ENCODE peak calls at places on chromosomes 13 and 19, in eight cellular contexts. T is AG10803, V is IMR-90, M is adrenal gland, G is brain microvascular endothelial cell, Q is colonic mucosa, X is fibroblast of lung, D is endothelial cell of umbilical vein. N is an unnamed sample.
A peak's percentile ranks its signal among the peaks of the same experiment; 100 is the strongest.

GRCh38 chr19:31054430-31054829 is 294.8 kb downstream of the TSHZ3 start:
- DNase-seq in T (peak; percentile 63), V (peak; percentile 83), M (no peak), G (peak; percentile 69), Q (peak; percentile 35), X (peak; percentile 76), D (no peak), N (peak; percentile 71)

GRCh38 chr13:114124921-114125320 is 7.5 kb downstream of the RASA3 start:
- DNase-seq in T (peak; percentile 78), V (peak; percentile 95), M (no peak), G (peak; percentile 70), Q (no peak), X (peak; percentile 72), D (no peak), N (peak; percentile 72)

GRCh38 chr19:5964816-5965565 is 12.9 kb downstream of the RANBP3 start:
- DNase-seq in T (no peak), V (no peak), M (no peak), G (no peak), Q (no peak), X (no peak), D (no peak), N (no peak)

GRCh38 chr13:50222569-50223332 is 207.5 kb downstream of the KCNRG start:
- DNase-seq in T (peak; percentile 95), V (peak; percentile 68), M (no peak), G (peak; percentile 83), Q (peak; percentile 41), X (peak; percentile 97), D (no peak), N (peak; percentile 90)

GRCh38 chr13:106475852-106476251 is 59.6 kb downstream of the EFNB2 start:
- DNase-seq in T (no peak), V (no peak), M (no peak), G (no peak), Q (no peak), X (no peak), D (peak; percentile 80), N (no peak)

GRCh38 chr13:25171517-25172302 is at the start of gene AMER2:
- DNase-seq in T (peak; percentile 4), V (no peak), M (peak; percentile 71), G (no peak), Q (no peak), X (peak; percentile 12), D (peak; percentile 21), N (peak; percentile 17)

GRCh38 chr19:38543807-38544568 is 73.8 kb downstream of the MAP4K1 start:
- DNase-seq in T (peak; percentile 76), V (peak; percentile 86), M (peak; percentile 83), G (peak; percentile 97), Q (peak; percentile 40), X (peak; percentile 80), D (peak; percentile 78), N (peak; percentile 90)

GRCh38 chr19:1651548-1652394 is 644 bp downstream of the TCF3 start:
- DNase-seq in T (peak; percentile 46), V (peak; percentile 23), M (peak; percentile 53), G (no peak), Q (peak; percentile 47), X (peak; percentile 23), D (peak; percentile 40), N (peak; percentile 55)

GRCh38 chr19:45130888-45131615 is 29.7 kb downstream of the NKPD1 start:
- DNase-seq in T (no peak), V (peak; percentile 16), M (no peak), G (no peak), Q (no peak), X (no peak), D (peak; percentile 6), N (peak; percentile 9)

GRCh38 chr13:41268764-41269163 is 5.4 kb upstream of the MTRF1 start:
- DNase-seq in T (no peak), V (peak; percentile 28), M (no peak), G (peak; percentile 5), Q (no peak), X (peak; percentile 34), D (peak; percentile 20), N (peak; percentile 28)

GRCh38 chr19:30695171-30695875 is 323.1 kb downstream of the ZNF536 start:
- DNase-seq in T (no peak), V (no peak), M (no peak), G (no peak), Q (no peak), X (no peak), D (no peak), N (no peak)

GRCh38 chr19:10587022-10587838 is at the start of gene AP1M2:
- DNase-seq in T (no peak), V (no peak), M (no peak), G (no peak), Q (peak; percentile 75), X (no peak), D (no peak), N (no peak)

GRCh38 chr13:99086869-99087129 is 108.9 kb upstream of the DOCK9 start:
- DNase-seq in T (no peak), V (no peak), M (peak; percentile 57), G (no peak), Q (peak; percentile 44), X (peak; percentile 25), D (peak; percentile 41), N (no peak)

GRCh38 chr13:107870400-107870799 is 344.9 kb downstream of the LIG4 start:
- DNase-seq in T (no peak), V (no peak), M (no peak), G (no peak), Q (no peak), X (no peak), D (no peak), N (no peak)

GRCh38 chr13:47337781-47338507 is 441.1 kb upstream of the HTR2A start:
- DNase-seq in T (peak; percentile 68), V (peak; percentile 90), M (no peak), G (peak; percentile 96), Q (no peak), X (peak; percentile 80), D (no peak), N (peak; percentile 71)

GRCh38 chr13:41900918-41901317 is 60.0 kb downstream of the VWA8 start:
- DNase-seq in T (no peak), V (peak; percentile 20), M (no peak), G (no peak), Q (no peak), X (no peak), D (no peak), N (no peak)

GRCh38 chr19:34336781-34337271 is 28.2 kb upstream of the GPI start:
- DNase-seq in T (peak; percentile 43), V (peak; percentile 47), M (no peak), G (no peak), Q (no peak), X (peak; percentile 51), D (peak; percentile 68), N (peak; percentile 48)

GRCh38 chr13:41458939-41459753 is 1.8 kb downstream of the RGCC start:
- DNase-seq in T (peak; percentile 78), V (peak; percentile 72), M (no peak), G (peak; percentile 51), Q (peak; percentile 57), X (peak; percentile 77), D (peak; percentile 63), N (peak; percentile 63)

GRCh38 chr13:87981416-87981815 is 310.2 kb downstream of the SLITRK5 start:
- DNase-seq in T (no peak), V (no peak), M (no peak), G (no peak), Q (no peak), X (no peak), D (no peak), N (no peak)

GRCh38 chr13:28753208-28753892 is 34.6 kb upstream of the SLC46A3 start:
- DNase-seq in T (peak; percentile 96), V (peak; percentile 91), M (peak; percentile 36), G (peak; percentile 91), Q (peak; percentile 59), X (peak; percentile 70), D (peak; percentile 81), N (peak; percentile 96)

GRCh38 chr13:28753946-28754345 is 35.2 kb upstream of the SLC46A3 start:
- DNase-seq in T (no peak), V (no peak), M (no peak), G (no peak), Q (no peak), X (no peak), D (no peak), N (no peak)

GRCh38 chr13:28755546-28755870 is 36.7 kb upstream of the SLC46A3 start:
- DNase-seq in T (no peak), V (no peak), M (no peak), G (no peak), Q (no peak), X (no peak), D (no peak), N (peak; percentile 97)

GRCh38 chr13:28751210-28751935 is 32.6 kb upstream of the SLC46A3 start:
- DNase-seq in T (peak; percentile 13), V (no peak), M (no peak), G (no peak), Q (no peak), X (no peak), D (no peak), N (no peak)

DNA sequence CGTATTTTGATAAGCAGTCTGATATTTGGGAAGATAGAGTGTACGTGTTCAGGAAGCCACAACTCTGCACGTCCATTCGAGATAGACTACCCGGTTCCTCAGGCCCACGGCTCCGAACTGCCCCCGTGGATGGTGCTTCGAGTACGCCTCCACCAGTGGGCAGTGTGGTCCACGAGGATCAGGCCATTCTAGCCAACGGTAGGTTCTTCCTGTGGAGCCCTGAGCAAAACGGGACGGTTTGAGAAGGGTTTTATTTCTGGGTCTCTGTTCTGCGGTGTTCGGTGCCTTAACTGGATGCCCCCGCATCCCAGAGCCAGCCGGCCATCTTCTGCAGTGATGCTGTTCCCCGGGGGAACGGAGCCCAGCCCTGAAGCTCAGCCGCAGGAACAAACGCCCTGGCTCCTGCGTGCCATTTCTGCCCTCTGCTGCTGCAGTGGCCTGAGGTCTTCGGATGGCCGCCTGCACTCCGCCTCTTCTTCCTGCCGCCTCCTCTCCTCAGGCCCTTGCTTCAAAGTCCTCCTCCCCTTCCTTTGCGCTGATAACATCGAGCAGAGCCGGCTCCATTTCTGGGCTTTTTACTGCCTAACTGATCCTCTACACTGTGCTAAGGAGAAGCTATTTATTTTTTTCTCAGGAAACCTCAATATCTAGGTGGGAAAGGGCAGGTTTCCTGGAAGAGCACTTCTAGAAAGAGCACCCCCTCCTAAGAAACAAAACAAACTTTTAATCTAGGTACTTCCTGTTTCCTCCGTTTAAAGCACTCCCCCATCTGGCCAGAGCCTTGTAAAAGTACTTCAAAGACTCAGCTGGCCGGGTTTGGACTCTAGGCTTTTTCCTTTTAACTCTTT is 36.2 kb upstream of the SLC46A3 start:
- DNase-seq in T (peak; percentile 48), V (peak; percentile 13), M (no peak), G (peak; percentile 32), Q (peak; percentile 47), X (peak; percentile 1), D (peak; percentile 59), N (peak; percentile 40)
- TF ChIP-seq CTCF in T (peak; percentile 21), V (peak; percentile 14), M (no peak), G (peak; percentile 40), Q (no peak), X (no peak), D (peak; percentile 4), N (peak; percentile 39)

GRCh38 chr19:48835734-48836088 is 580 bp downstream of the HSD17B14 start:
- DNase-seq in T (peak; percentile 81), V (peak; percentile 71), M (peak; percentile 97), G (peak; percentile 80), Q (peak; percentile 97), X (peak; percentile 85), D (peak; percentile 87), N (peak; percentile 90)
- H3K4me3 ChIP-seq in T (peak overlapping the region; percentile 57), V (peak overlapping the region; percentile 25), M (no peak overlapping the region), G (peak overlapping the region; percentile 59), Q (peak overlapping the region; percentile 17), X (no peak overlapping the region), D (peak overlapping the region; percentile 38), N (peak overlapping the region; percentile 64)

GRCh38 chr19:46788101-46788967 is at the start of gene SLC1A5:
- DNase-seq in T (peak; percentile 97), V (peak; percentile 96), M (peak; percentile 88), G (peak; percentile 97), Q (peak; percentile 99), X (peak; percentile 96), D (peak; percentile 96), N (peak; percentile 97)
- TF ChIP-seq CTCF in T (no peak), V (no peak), M (no peak), G (peak; percentile 2), Q (no peak), X (no peak), D (no peak), N (peak; percentile 2)

GRCh38 chr19:46361915-46362314 is 15.0 kb downstream of the PPP5C start:
- DNase-seq in T (no peak), V (peak; percentile 38), M (no peak), G (no peak), Q (no peak), X (no peak), D (no peak), N (no peak)
- H3K4me3 ChIP-seq in T (no peak overlapping the region), V (no peak overlapping the region), M (no peak overlapping the region), G (no peak overlapping the region), Q (no peak overlapping the region), X (no peak overlapping the region), D (no peak overlapping the region), N (no peak overlapping the region)

N was measured in fibroblast of villous mesenchyme.